ENCODE peak calls at places on chromosomes 4 and X, in four cellular contexts. D is endothelial cell of umbilical vein, X is HepG2, W is H1. Z is an unnamed sample.

GRCh38 chrX:56763556-56764152 is 34.6 kb downstream of the NBDY start:
- DNase-seq in D (no peak), X (peak; percentile 15), W (peak; percentile 41), Z (no peak)

GRCh38 chr4:164261831-164262230 is 492.1 kb upstream of the SMIM31 start:
- DNase-seq in W (no peak), D (no peak), X (no peak), Z (no peak)

GRCh38 chr4:185020863-185021761 is 2.8 kb downstream of the HELT start:
- DNase-seq in D (no peak), X (no peak), W (peak; percentile 66), Z (no peak)

GRCh38 chr4:75048208-75048879 is 115.4 kb downstream of the PARM1 start:
- DNase-seq in W (peak; percentile 77), D (no peak), X (no peak), Z (peak; percentile 33)

GRCh38 chr4:183173580-183174526 is 74.8 kb downstream of the WWC2 start:
- DNase-seq in D (peak; percentile 26), W (no peak), X (no peak), Z (no peak)

GRCh38 chr4:162661913-162662312 is 498.1 kb upstream of the FSTL5 start:
- DNase-seq in W (no peak), X (no peak), D (no peak), Z (no peak)

GRCh38 chr4:23582671-23583070 is 307.2 kb downstream of the PPARGC1A start:
- DNase-seq in W (no peak), X (no peak), D (no peak), Z (no peak)

GRCh38 chrX:11756354-11757318 is 1.4 kb upstream of the MSL3 start:
- DNase-seq in W (no peak), X (no peak), D (no peak), Z (no peak)

GRCh38 chr4:33037464-33037863 is 2317.3 kb downstream of the PCDH7 start:
- DNase-seq in X (no peak), W (no peak), D (no peak), Z (no peak)

GRCh38 chr4:54099287-54099958 is 540 bp upstream of the GSX2 start:
- DNase-seq in X (no peak), D (no peak), W (peak; percentile 72), Z (no peak)

GRCh38 chr4:8502836-8503585 is 62.4 kb downstream of the TRMT44 start:
- DNase-seq in W (no peak), X (peak; percentile 18), D (no peak), Z (no peak)

GRCh38 chr4:102546635-102547034 is 45.5 kb downstream of the NFKB1 start:
- DNase-seq in D (no peak), W (no peak), X (no peak), Z (no peak)

GRCh38 chrX:30635630-30636029 is 17.6 kb upstream of the GK start:
- DNase-seq in X (no peak), D (peak; percentile 1), W (no peak), Z (peak; percentile 12)

GRCh38 chr4:14218641-14219040 is 591.1 kb upstream of the BOD1L1 start:
- DNase-seq in D (no peak), W (no peak), X (no peak), Z (no peak)

GRCh38 chr4:24472514-24473308 is 111.6 kb downstream of the DHX15 start:
- DNase-seq in D (peak; percentile 63), W (peak; percentile 87), X (peak; percentile 50), Z (peak; percentile 79)

GRCh38 chr4:107825072-107825789 is 499 bp downstream of the SGMS2 start:
- DNase-seq in W (peak; percentile 63), X (no peak), D (peak; percentile 65), Z (no peak)

GRCh38 chrX:131958724-131959123 is 64.4 kb upstream of the STK26 start:
- DNase-seq in X (no peak), D (no peak), W (no peak), Z (no peak)

GRCh38 chrX:129524250-129524850 is 1.1 kb upstream of the SMARCA1 start:
- DNase-seq in X (peak; percentile 47), D (no peak), W (no peak), Z (no peak)

GRCh38 chr4:186936496-186937375 is 213.1 kb upstream of the FAT1 start:
- DNase-seq in D (peak; percentile 55), W (no peak), X (peak; percentile 95), Z (no peak)

GRCh38 chr4:116066711-116067245 is 953.4 kb upstream of the NDST4 start:
- DNase-seq in W (no peak), D (no peak), X (no peak), Z (no peak)

GRCh38 chrX:155857561-155857960 is 23.6 kb upstream of the VAMP7 start:
- DNase-seq in X (no peak), W (no peak), D (no peak), Z (no peak)

GRCh38 chrX:53682885-53683555 is 3.5 kb downstream of the HUWE1 start:
- DNase-seq in D (peak; percentile 57), X (peak; percentile 43), W (peak; percentile 46), Z (peak; percentile 26)

GRCh38 chrX:130834149-130834548 is 68.9 kb downstream of the ENOX2 start:
- DNase-seq in X (no peak), W (no peak), D (peak; percentile 1), Z (no peak)

GRCh38 chr4:153684182-153685073 is at the start of gene TLR2:
- DNase-seq in D (peak; percentile 17), W (peak; percentile 84), X (no peak), Z (peak; percentile 13)

GRCh38 chr4:26178874-26179273 is 141.9 kb upstream of the RBPJ start:
- DNase-seq in W (no peak), D (no peak), X (no peak), Z (no peak)

GRCh38 chr4:83201761-83202160 is 82.8 kb downstream of the COQ2 start:
- DNase-seq in D (no peak), W (no peak), X (no peak), Z (no peak)

GRCh38 chrX:145405012-145405411 is 157.7 kb downstream of the SPANXN1 start:
- DNase-seq in X (peak; percentile 1), D (peak; percentile 1), W (no peak), Z (peak; percentile 18)

GRCh38 chr4:167290684-167291083 is 56.4 kb upstream of the SPOCK3 start:
- DNase-seq in D (peak; percentile 11), W (no peak), X (no peak), Z (no peak)

GRCh38 chrX:119783026-119783425 is 8.4 kb downstream of the RPL39 start:
- DNase-seq in W (no peak), X (no peak), D (no peak), Z (no peak)

GRCh38 chrX:24483596-24483995 is 18.5 kb downstream of the PDK3 start:
- DNase-seq in X (no peak), W (no peak), D (no peak), Z (no peak)

GRCh38 chr4:84673475-84674230 is 90.7 kb downstream of the CDS1 start:
- DNase-seq in X (no peak), D (peak; percentile 76), W (no peak), Z (no peak)

GRCh38 chrX:119004920-119005524 is 30.6 kb downstream of the LONRF3 start:
- DNase-seq in D (peak; percentile 47), X (peak; percentile 12), W (peak; percentile 62), Z (peak; percentile 48)

GRCh38 chr4:114399085-114399484 is 199.5 kb upstream of the UGT8 start:
- DNase-seq in W (peak; percentile 57), D (no peak), X (no peak), Z (no peak)

GRCh38 chr4:139815646-139816601 is 150.3 kb downstream of the MGST2 start:
- DNase-seq in D (peak; percentile 94), W (peak; percentile 62), X (no peak), Z (peak; percentile 17)
- TF ChIP-seq POLR2AphosphoS5 in D (peak; percentile 61), W (no peak), X (no peak), Z (no peak)

GRCh38 chr4:101201421-101201820 is 145.9 kb downstream of the PPP3CA start:
- DNase-seq in W (no peak), X (no peak), D (no peak), Z (no peak)
- TF ChIP-seq JUN in W (no peak), X (no peak), D (no peak), Z (no peak)

DNA sequence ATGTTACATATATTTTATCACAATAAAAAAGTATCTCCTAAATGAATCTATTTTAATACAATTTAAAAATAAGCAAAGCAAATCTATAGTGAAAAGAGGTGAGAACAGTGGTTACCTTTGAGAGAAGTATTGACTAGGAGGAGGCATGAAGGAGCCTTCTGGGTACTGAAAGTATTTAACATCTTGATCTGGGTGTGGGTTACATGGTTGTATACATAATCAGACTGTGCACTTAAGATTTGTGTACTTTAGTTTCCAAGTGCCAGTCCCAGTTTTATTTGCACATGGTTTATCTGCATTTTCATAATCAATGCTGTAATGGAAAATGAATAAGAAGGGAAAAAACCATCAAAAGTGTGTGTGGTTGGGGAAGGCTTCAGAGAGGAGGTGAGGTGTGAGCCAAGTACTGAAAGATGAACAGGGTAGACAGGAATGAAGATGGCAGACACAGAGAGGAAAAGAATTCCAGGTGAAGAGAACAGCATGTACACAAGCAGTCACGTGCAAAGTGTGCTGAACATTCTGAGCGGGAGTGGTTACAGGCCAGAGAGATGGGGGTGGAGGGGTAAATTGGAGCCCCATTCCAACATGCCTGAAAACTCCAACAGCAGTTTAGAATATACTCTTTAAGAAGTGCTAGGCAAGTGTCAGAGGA is 14.7 kb downstream of the MAP7D2 start:
- DNase-seq in W (no peak), D (no peak), X (no peak), Z (no peak)
- TF ChIP-seq POLR2AphosphoS5 in W (no peak), D (no peak), X (no peak), Z (no peak)

GRCh38 chrX:100358766-100359165 is 51.3 kb downstream of the PCDH19 start:
- DNase-seq in X (no peak), D (no peak), W (no peak), Z (no peak)
- TF ChIP-seq JUN in X (no peak), D (no peak), W (no peak), Z (no peak)

GRCh38 chr4:122481766-122482405 is 25.4 kb upstream of the IL2 start:
- DNase-seq in W (no peak), D (no peak), X (no peak), Z (no peak)
- TF ChIP-seq POLR2AphosphoS5 in W (no peak), D (no peak), X (no peak), Z (no peak)

GRCh38 chr4:69591374-69591773 is 48.1 kb downstream of the UGT2A2 start:
- DNase-seq in D (no peak), X (no peak), W (no peak), Z (no peak)
- TF ChIP-seq JUN in D (no peak), X (no peak), W (no peak), Z (no peak)

GRCh38 chr4:1055721-1056590 is 44.5 kb downstream of the FGFRL1 start:
- DNase-seq in W (no peak), X (no peak), D (no peak), Z (peak; percentile 69)
- TF ChIP-seq POLR2AphosphoS5 in W (no peak), X (no peak), D (no peak), Z (no peak)

GRCh38 chr4:5788144-5788543 is 77.1 kb downstream of the EVC start:
- DNase-seq in D (no peak), W (peak; percentile 17), X (no peak), Z (no peak)

GRCh38 chr4:5787311-5787710 is 76.3 kb downstream of the EVC start:
- DNase-seq in D (no peak), X (no peak), W (peak; percentile 22), Z (no peak)

GRCh38 chr4:5784021-5784420 is 73.0 kb downstream of the EVC start:
- DNase-seq in W (peak; percentile 33), X (no peak), D (no peak), Z (no peak)

GRCh38 chr4:5784960-5785611 is 74.1 kb downstream of the EVC start:
- DNase-seq in D (no peak), W (peak; percentile 43), X (no peak), Z (no peak)

GRCh38 chr4:5785806-5786680 is 75.0 kb downstream of the EVC start:
- DNase-seq in X (no peak), D (peak; percentile 56), W (no peak), Z (no peak)
- TF ChIP-seq JUN in X (no peak), D (peak; percentile 11), W (no peak), Z (no peak)

Z was measured in K562.